ENCODE peak calls at places on chromosomes 2 and 18, in seven cellular contexts. One of them, this sample, is unnamed.

GRCh38 chr2:88098558-88098900 is 29.3 kb downstream of the FABP1 start:
- DNase-seq in mesothelial cell of epicardium: no peak
- DNase-seq in astrocyte: no peak
- DNase-seq in HCT116: no peak
- DNase-seq in K562: no peak
- DNase-seq in spleen: no peak
- DNase-seq in heart left ventricle: no peak
- DNase-seq in this sample: no peak

GRCh38 chr2:2886934-2887333 is 490.7 kb downstream of the EIPR1 start:
- DNase-seq in mesothelial cell of epicardium: no peak
- DNase-seq in astrocyte: no peak
- DNase-seq in HCT116: no peak
- DNase-seq in K562: no peak
- DNase-seq in spleen: peak
- DNase-seq in heart left ventricle: no peak
- DNase-seq in this sample: no peak

GRCh38 chr2:234308814-234309195 is 188.1 kb downstream of the ARL4C start:
- DNase-seq in mesothelial cell of epicardium: peak
- DNase-seq in astrocyte: peak
- DNase-seq in HCT116: no peak
- DNase-seq in K562: no peak
- DNase-seq in spleen: no peak
- DNase-seq in heart left ventricle: no peak
- DNase-seq in this sample: peak

GRCh38 chr2:39546937-39547336 is 109.9 kb upstream of the MAP4K3 start:
- DNase-seq in mesothelial cell of epicardium: no peak
- DNase-seq in astrocyte: peak
- DNase-seq in HCT116: no peak
- DNase-seq in K562: no peak
- DNase-seq in spleen: no peak
- DNase-seq in heart left ventricle: no peak
- DNase-seq in this sample: no peak

GRCh38 chr2:97844311-97844859 is 131.0 kb downstream of the ZAP70 start:
- DNase-seq in mesothelial cell of epicardium: no peak
- DNase-seq in astrocyte: no peak
- DNase-seq in HCT116: no peak
- DNase-seq in K562: no peak
- DNase-seq in spleen: no peak
- DNase-seq in heart left ventricle: no peak
- DNase-seq in this sample: no peak

GRCh38 chr2:171723724-171724683 is 36.7 kb downstream of the DYNC1I2 start:
- DNase-seq in mesothelial cell of epicardium: no peak
- DNase-seq in astrocyte: peak
- DNase-seq in HCT116: no peak
- DNase-seq in K562: no peak
- DNase-seq in spleen: no peak
- DNase-seq in heart left ventricle: no peak
- DNase-seq in this sample: no peak

GRCh38 chr2:11873346-11873745 is 126.9 kb downstream of the LPIN1 start:
- DNase-seq in mesothelial cell of epicardium: peak
- DNase-seq in astrocyte: no peak
- DNase-seq in HCT116: no peak
- DNase-seq in K562: no peak
- DNase-seq in spleen: no peak
- DNase-seq in heart left ventricle: no peak
- DNase-seq in this sample: no peak

GRCh38 chr18:58103339-58103930 is 59.4 kb downstream of the NEDD4L start:
- DNase-seq in mesothelial cell of epicardium: no peak
- DNase-seq in astrocyte: no peak
- DNase-seq in HCT116: no peak
- DNase-seq in K562: peak
- DNase-seq in spleen: no peak
- DNase-seq in heart left ventricle: no peak
- DNase-seq in this sample: no peak

GRCh38 chr18:524496-524895 is 24.0 kb upstream of the COLEC12 start:
- DNase-seq in mesothelial cell of epicardium: no peak
- DNase-seq in astrocyte: peak
- DNase-seq in HCT116: no peak
- DNase-seq in K562: no peak
- DNase-seq in spleen: no peak
- DNase-seq in heart left ventricle: no peak
- DNase-seq in this sample: no peak

GRCh38 chr2:238465487-238466241 is 38.9 kb downstream of the ASB1 start:
- DNase-seq in mesothelial cell of epicardium: peak
- DNase-seq in astrocyte: no peak
- DNase-seq in HCT116: no peak
- DNase-seq in K562: no peak
- DNase-seq in spleen: peak
- DNase-seq in heart left ventricle: no peak
- DNase-seq in this sample: no peak

GRCh38 chr2:69764286-69765058 is 22.5 kb downstream of the ANXA4 start:
- DNase-seq in mesothelial cell of epicardium: no peak
- DNase-seq in astrocyte: peak
- DNase-seq in HCT116: no peak
- DNase-seq in K562: no peak
- DNase-seq in spleen: no peak
- DNase-seq in heart left ventricle: no peak
- DNase-seq in this sample: peak

GRCh38 chr2:221569342-221570278 is 2.5 kb downstream of the EPHA4 start:
- DNase-seq in mesothelial cell of epicardium: no peak
- DNase-seq in astrocyte: no peak
- DNase-seq in HCT116: no peak
- DNase-seq in K562: no peak
- DNase-seq in spleen: peak
- DNase-seq in heart left ventricle: no peak
- DNase-seq in this sample: no peak

GRCh38 chr2:48940606-48941005 is 185.1 kb upstream of the LHCGR start:
- DNase-seq in mesothelial cell of epicardium: no peak
- DNase-seq in astrocyte: no peak
- DNase-seq in HCT116: no peak
- DNase-seq in K562: no peak
- DNase-seq in spleen: no peak
- DNase-seq in heart left ventricle: no peak
- DNase-seq in this sample: no peak

GRCh38 chr2:199570957-199571356 is 113.2 kb upstream of the SATB2 start:
- DNase-seq in mesothelial cell of epicardium: no peak
- DNase-seq in astrocyte: no peak
- DNase-seq in HCT116: no peak
- DNase-seq in K562: no peak
- DNase-seq in spleen: no peak
- DNase-seq in heart left ventricle: no peak
- DNase-seq in this sample: no peak

GRCh38 chr2:211846714-211847113 is 691.9 kb downstream of the ERBB4 start:
- DNase-seq in mesothelial cell of epicardium: no peak
- DNase-seq in astrocyte: no peak
- DNase-seq in HCT116: no peak
- DNase-seq in K562: no peak
- DNase-seq in spleen: no peak
- DNase-seq in heart left ventricle: no peak
- DNase-seq in this sample: no peak

GRCh38 chr2:122516775-122517174 is 761.3 kb downstream of the TSN start:
- DNase-seq in mesothelial cell of epicardium: no peak
- DNase-seq in astrocyte: no peak
- DNase-seq in HCT116: no peak
- DNase-seq in K562: no peak
- DNase-seq in spleen: no peak
- DNase-seq in heart left ventricle: no peak
- DNase-seq in this sample: no peak

GRCh38 chr2:63768051-63768450 is 73.6 kb upstream of the UGP2 start:
- DNase-seq in mesothelial cell of epicardium: no peak
- DNase-seq in astrocyte: no peak
- DNase-seq in HCT116: no peak
- DNase-seq in K562: no peak
- DNase-seq in spleen: no peak
- DNase-seq in heart left ventricle: no peak
- DNase-seq in this sample: no peak

GRCh38 chr2:3628800-3629199 is 29.2 kb upstream of the ALLC start:
- DNase-seq in mesothelial cell of epicardium: no peak
- DNase-seq in astrocyte: no peak
- DNase-seq in HCT116: peak
- DNase-seq in K562: no peak
- DNase-seq in spleen: peak
- DNase-seq in heart left ventricle: no peak
- DNase-seq in this sample: no peak

GRCh38 chr18:21704603-21705364 is at the start of gene ABHD3:
- DNase-seq in mesothelial cell of epicardium: peak
- DNase-seq in astrocyte: peak
- DNase-seq in HCT116: peak
- DNase-seq in K562: peak
- DNase-seq in spleen: peak
- DNase-seq in heart left ventricle: peak
- DNase-seq in this sample: peak
- TF ChIP-seq CTCF in mesothelial cell of epicardium: peak
- TF ChIP-seq CTCF in astrocyte: no peak
- TF ChIP-seq CTCF in HCT116: peak
- TF ChIP-seq CTCF in K562: peak
- TF ChIP-seq CTCF in spleen: peak
- TF ChIP-seq CTCF in heart left ventricle: peak
- TF ChIP-seq CTCF in this sample: peak

DNA sequence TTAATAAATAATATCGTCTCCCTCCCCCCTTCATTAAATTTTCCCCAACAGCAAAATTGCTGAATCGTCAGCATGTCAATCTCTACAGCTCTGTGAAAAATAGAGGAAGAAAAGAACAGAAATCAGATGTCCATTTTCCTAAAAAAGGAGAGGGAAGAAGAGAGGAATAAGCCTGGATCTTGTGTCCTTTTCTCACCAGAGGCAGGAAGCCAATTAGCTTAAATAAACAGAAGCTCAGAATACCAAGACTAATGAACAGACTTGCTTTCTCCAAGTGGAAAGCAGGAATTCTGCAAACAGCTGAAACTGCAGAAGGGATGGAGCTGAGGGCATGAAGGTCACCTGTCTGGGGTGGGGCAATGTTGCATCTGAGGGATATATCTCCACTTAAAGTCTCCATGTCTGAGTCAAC is 265.7 kb downstream of the CCDC85A start:
- DNase-seq in mesothelial cell of epicardium: no peak
- DNase-seq in astrocyte: no peak
- DNase-seq in HCT116: no peak
- DNase-seq in K562: no peak
- DNase-seq in spleen: no peak
- DNase-seq in heart left ventricle: no peak
- DNase-seq in this sample: peak
- TF ChIP-seq CTCF in mesothelial cell of epicardium: no peak
- TF ChIP-seq CTCF in astrocyte: no peak
- TF ChIP-seq CTCF in HCT116: no peak
- TF ChIP-seq CTCF in K562: no peak
- TF ChIP-seq CTCF in spleen: no peak
- TF ChIP-seq CTCF in heart left ventricle: no peak
- TF ChIP-seq CTCF in this sample: no peak

DNA sequence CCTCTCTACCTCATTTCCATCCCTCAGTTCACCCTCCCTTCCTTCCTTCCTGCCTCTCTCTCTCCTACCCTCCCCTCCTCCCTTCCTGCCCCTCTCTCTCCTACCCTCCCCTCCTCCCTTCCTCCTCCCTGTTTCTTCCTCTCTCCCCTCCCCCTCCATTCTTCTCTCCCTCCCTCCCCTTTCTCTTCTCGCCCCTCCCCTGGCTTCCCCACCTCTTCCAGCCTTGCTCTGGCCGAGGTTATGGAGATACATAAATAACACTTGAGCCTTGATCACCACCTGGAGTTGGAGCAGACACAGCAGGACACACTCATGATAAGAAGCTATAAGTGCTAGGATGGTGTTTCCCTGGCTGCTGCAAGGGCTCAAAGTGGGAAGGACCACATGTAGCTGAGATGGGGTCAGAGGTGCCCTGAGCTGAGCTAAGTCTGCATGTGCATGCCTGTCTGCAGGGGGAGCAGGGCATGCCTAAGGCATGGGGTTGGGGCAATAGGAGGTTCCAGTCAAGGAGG is 326.1 kb upstream of the HS6ST1 start:
- DNase-seq in mesothelial cell of epicardium: peak
- DNase-seq in astrocyte: no peak
- DNase-seq in HCT116: no peak
- DNase-seq in K562: no peak
- DNase-seq in spleen: peak
- DNase-seq in heart left ventricle: no peak
- DNase-seq in this sample: no peak
- TF ChIP-seq CTCF in mesothelial cell of epicardium: no peak
- TF ChIP-seq CTCF in astrocyte: no peak
- TF ChIP-seq CTCF in HCT116: peak
- TF ChIP-seq CTCF in K562: no peak
- TF ChIP-seq CTCF in spleen: no peak
- TF ChIP-seq CTCF in heart left ventricle: no peak
- TF ChIP-seq CTCF in this sample: no peak

GRCh38 chr2:214293593-214293992 is 117.3 kb upstream of the VWC2L start:
- DNase-seq in mesothelial cell of epicardium: no peak
- DNase-seq in astrocyte: no peak
- DNase-seq in HCT116: no peak
- DNase-seq in K562: no peak
- DNase-seq in spleen: no peak
- DNase-seq in heart left ventricle: no peak
- DNase-seq in this sample: no peak
- TF ChIP-seq CTCF in mesothelial cell of epicardium: no peak
- TF ChIP-seq CTCF in astrocyte: no peak
- TF ChIP-seq CTCF in HCT116: no peak
- TF ChIP-seq CTCF in K562: no peak
- TF ChIP-seq CTCF in spleen: no peak
- TF ChIP-seq CTCF in heart left ventricle: no peak
- TF ChIP-seq CTCF in this sample: no peak